ENCODE peak calls at places on chromosomes 2 and 18, in five cellular contexts. S is stimulated activated CD4-positive, alpha-beta T cell treated with anti-CD3 and anti-CD28 coated beads, Interleukin-2, amount 100 ng/mL, for 48 hours; Q is iris pigment epithelial cell; X is left lung; H is stimulated activated CD8-positive, alpha-beta memory T cell treated with anti-CD3 and anti-CD28 coated beads, Interleukin-12 subunit alpha, Interleukin-12 subunit beta, amount 100 ng/mL, for 1 hour. L is an unnamed sample.

GRCh38 chr2:128668946-128669345 is 350.3 kb upstream of the HS6ST1 start:
- DNase-seq in S (no peak), Q (no peak), X (no peak), H (no peak), L (no peak)

GRCh38 chr2:120518819-120519218 is 172.9 kb downstream of the INHBB start:
- DNase-seq in S (no peak), Q (no peak), X (no peak), H (no peak), L (no peak)

GRCh38 chr2:10966056-10966455 is 54.3 kb downstream of the KCNF1 start:
- DNase-seq in S (no peak), Q (no peak), X (peak; percentile 31), H (no peak), L (no peak)

GRCh38 chr2:179703702-179704101 is 157.7 kb downstream of the ZNF385B start:
- DNase-seq in S (no peak), Q (no peak), X (no peak), H (no peak), L (no peak)

GRCh38 chr2:241068136-241068941 is 33.7 kb downstream of the MTERF4 start:
- DNase-seq in S (no peak), Q (no peak), X (no peak), H (no peak), L (no peak)

GRCh38 chr2:23566236-23567142 is 181.5 kb downstream of the KLHL29 start:
- DNase-seq in S (peak; percentile 13), Q (no peak), X (no peak), H (no peak), L (no peak)

GRCh38 chr2:60058781-60059180 is 494.7 kb downstream of the BCL11A start:
- DNase-seq in S (no peak), Q (no peak), X (no peak), H (no peak), L (no peak)

GRCh38 chr2:111119847-111120252 is 864 bp upstream of the BCL2L11 start:
- DNase-seq in S (no peak), Q (no peak), X (no peak), H (no peak), L (peak; percentile 11)

GRCh38 chr2:65353046-65353445 is 79.4 kb downstream of the SPRED2 start:
- DNase-seq in S (no peak), Q (no peak), X (no peak), H (no peak), L (no peak)

GRCh38 chr18:21458322-21458721 is 142.2 kb downstream of the ESCO1 start:
- DNase-seq in S (no peak), Q (no peak), X (no peak), H (no peak), L (no peak)

L was measured in pancreas.